ENCODE peak calls at places on chromosomes 11 and 22, in ten cellular contexts. C is heart left ventricle; N is HCT116; D is CD4-positive, alpha-beta memory T cell; P is trophoblast cell; X is CD8-positive, alpha-beta memory T cell; I is body of pancreas; A is fibroblast of lung; O is colonic mucosa; S is CD4-positive, CD25-positive, alpha-beta regulatory T cell. V is an unnamed sample.
A peak's percentile ranks its signal among the peaks of the same experiment; 100 is the strongest.

GRCh38 chr11:127345819-127346459 is 345.4 kb upstream of the KIRREL3 start:
- DNase-seq in A (peak; percentile 10), N (no peak), P (peak; percentile 70), S (peak; percentile 14), D (no peak), X (no peak), O (no peak), C (peak; percentile 19), I (peak; percentile 21), V (no peak)

GRCh38 chr11:20541503-20541902 is 57.9 kb upstream of the SLC6A5 start:
- DNase-seq in P (no peak), O (no peak), A (no peak), D (no peak), I (no peak), C (no peak), X (no peak), N (no peak), S (no peak), V (no peak)

GRCh38 chr11:68610452-68611116 is 73.8 kb upstream of the GAL start:
- DNase-seq in P (no peak), X (no peak), N (no peak), S (no peak), D (no peak), I (no peak), A (no peak), C (no peak), O (no peak), V (no peak)

GRCh38 chr22:17891427-17892167 is 117.3 kb upstream of the BID start:
- DNase-seq in S (no peak), X (no peak), D (no peak), A (no peak), N (no peak), C (peak; percentile 61), P (no peak), O (peak; percentile 86), I (peak; percentile 31), V (no peak)

GRCh38 chr11:11261629-11262028 is 91.4 kb downstream of the CSNK2A3 start:
- DNase-seq in P (no peak), A (no peak), C (no peak), X (no peak), D (no peak), N (no peak), O (no peak), S (no peak), I (no peak), V (no peak)

GRCh38 chr11:73314121-73314948 is 6.3 kb downstream of the ARHGEF17 start:
- DNase-seq in S (no peak), I (no peak), C (peak; percentile 69), X (no peak), D (no peak), A (peak; percentile 80), N (no peak), P (peak; percentile 98), O (no peak), V (no peak)

GRCh38 chr11:14357843-14358728 is 897 bp downstream of the RRAS2 start:
- DNase-seq in O (peak; percentile 70), N (peak; percentile 37), S (peak; percentile 50), A (peak; percentile 74), X (peak; percentile 27), P (peak; percentile 83), I (peak; percentile 73), D (peak; percentile 38), C (peak; percentile 50), V (peak; percentile 9)

GRCh38 chr11:126317681-126318641 is 14.1 kb downstream of the DCPS start:
- DNase-seq in P (no peak), A (peak; percentile 91), I (peak; percentile 37), O (peak; percentile 46), N (no peak), D (no peak), X (no peak), C (peak; percentile 83), S (peak; percentile 36), V (no peak)

GRCh38 chr22:44758354-44758969 is 6.1 kb downstream of the ARHGAP8 start:
- DNase-seq in C (no peak), X (no peak), D (no peak), O (peak; percentile 30), P (no peak), N (no peak), I (no peak), S (no peak), A (peak; percentile 68), V (no peak)

GRCh38 chr11:74123008-74123448 is 47.8 kb downstream of the C2CD3 start:
- DNase-seq in I (no peak), O (no peak), D (no peak), X (no peak), C (no peak), A (peak; percentile 37), P (peak; percentile 33), N (no peak), S (no peak), V (no peak)

GRCh38 chr11:128890543-128891409 is at the start of gene KCNJ5:
- DNase-seq in N (no peak), I (peak; percentile 61), D (no peak), P (peak; percentile 18), X (no peak), C (peak; percentile 45), O (peak; percentile 38), A (no peak), S (no peak), V (no peak)

GRCh38 chr11:64358907-64359711 is at the start of gene RPS6KA4:
- DNase-seq in I (peak; percentile 68), O (peak; percentile 61), A (peak; percentile 64), S (peak; percentile 66), N (no peak), P (peak; percentile 91), C (peak; percentile 74), D (peak; percentile 53), X (peak; percentile 43), V (peak; percentile 41)

GRCh38 chr11:15589070-15589626 is 474.4 kb downstream of the INSC start:
- DNase-seq in N (no peak), I (no peak), D (no peak), O (no peak), X (no peak), C (no peak), A (no peak), S (no peak), P (no peak), V (no peak)

GRCh38 chr22:35467788-35468187 is 67.8 kb downstream of the MCM5 start:
- DNase-seq in A (peak; percentile 32), O (peak; percentile 76), I (peak; percentile 60), N (no peak), X (no peak), D (no peak), S (no peak), P (no peak), C (peak; percentile 74), V (no peak)

GRCh38 chr22:48106715-48107259 is 1344.3 kb downstream of the TBC1D22A start:
- DNase-seq in D (no peak), X (no peak), S (no peak), I (no peak), A (no peak), O (no peak), C (no peak), P (no peak), N (no peak), V (no peak)

GRCh38 chr11:104549019-104549418 is 349.2 kb downstream of the CASP12 start:
- DNase-seq in P (peak; percentile 14), D (no peak), O (no peak), C (no peak), X (no peak), S (no peak), N (no peak), A (no peak), I (no peak), V (no peak)

GRCh38 chr11:44944853-44945235 is 5.8 kb downstream of the TP53I11 start:
- DNase-seq in X (no peak), O (no peak), D (no peak), A (no peak), I (no peak), C (no peak), P (no peak), N (no peak), S (no peak), V (no peak)

GRCh38 chr11:31412946-31413345 is 43.3 kb downstream of the DNAJC24 start:
- DNase-seq in P (peak; percentile 59), X (no peak), O (no peak), N (no peak), S (no peak), I (no peak), A (peak; percentile 82), D (no peak), C (no peak), V (no peak)

DNA sequence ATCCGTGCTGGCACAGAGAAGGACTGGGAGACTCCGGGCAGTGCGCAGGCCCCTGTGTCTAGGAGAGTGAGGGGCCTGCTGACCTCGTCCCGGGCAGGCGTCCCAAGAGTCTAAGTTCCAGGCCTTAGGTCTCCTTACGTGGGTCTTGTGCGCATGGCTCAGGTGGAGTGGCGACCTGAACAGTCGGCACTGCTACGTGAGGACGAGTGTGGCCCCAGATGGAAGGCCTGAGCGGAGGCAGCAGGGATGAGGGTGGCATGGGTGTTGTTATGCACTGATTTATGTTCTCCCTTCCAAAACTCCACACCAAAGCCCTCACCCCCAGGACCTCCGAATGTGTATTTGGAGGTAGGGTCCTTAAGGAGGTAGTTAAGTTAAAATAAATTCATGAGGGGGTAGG is 20.7 kb upstream of the SEPTIN5 start:
- DNase-seq in I (no peak), N (no peak), X (no peak), O (no peak), A (no peak), D (no peak), P (no peak), S (no peak), C (peak; percentile 6), V (no peak)
- H3K9me3 ChIP-seq in I (no peaks in the 10 kb centered on the region), N (no peaks in the 10 kb centered on the region), X (no peaks in the 10 kb centered on the region), O (no peaks in the 10 kb centered on the region), A (no peaks in the 10 kb centered on the region), D (no peaks in the 10 kb centered on the region), P (no peaks in the 10 kb centered on the region), S (no peaks in the 10 kb centered on the region), C (no peaks in the 10 kb centered on the region), V (no peaks in the 10 kb centered on the region)

DNA sequence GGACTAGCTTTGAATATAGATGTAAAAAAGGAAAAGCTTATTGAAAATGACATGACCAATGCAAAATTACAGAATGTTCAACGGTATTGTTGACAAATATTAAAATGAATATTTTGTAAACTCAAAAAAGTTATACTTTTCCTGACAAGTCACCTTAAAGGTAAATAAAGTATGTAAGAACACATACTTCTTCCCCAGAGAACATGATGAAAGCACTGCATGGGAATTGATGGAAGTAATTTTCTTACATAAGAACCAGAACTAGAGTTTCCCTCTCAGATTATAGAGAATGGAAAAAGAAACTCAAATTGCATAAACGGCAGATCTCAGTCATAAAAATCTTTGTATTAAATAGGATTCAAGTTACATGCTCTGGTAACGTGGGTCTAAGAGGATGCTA is at the start of gene OR4P4:
- DNase-seq in P (no peak), C (no peak), A (no peak), D (no peak), S (no peak), I (no peak), X (no peak), N (no peak), O (no peak), V (no peak)
- H3K9me3 ChIP-seq in P (no peaks in the 10 kb centered on the region), C (no peaks in the 10 kb centered on the region), A (no peaks in the 10 kb centered on the region), D (no peaks in the 10 kb centered on the region), S (peaks cover 7% of the 10 kb centered on the region), I (no peaks in the 10 kb centered on the region), X (no peaks in the 10 kb centered on the region), N (peaks cover 23% of the 10 kb centered on the region), O (no peaks in the 10 kb centered on the region), V (no peaks in the 10 kb centered on the region)

GRCh38 chr22:23181763-23182288 is 1.5 kb downstream of the BCR start:
- DNase-seq in A (no peak), O (no peak), I (no peak), D (no peak), P (no peak), N (no peak), S (peak; percentile 15), C (no peak), X (no peak), V (no peak)
- H3K9me3 ChIP-seq in A (no peaks in the 10 kb centered on the region), O (no peaks in the 10 kb centered on the region), I (no peaks in the 10 kb centered on the region), D (no peaks in the 10 kb centered on the region), P (peaks cover 5% of the 10 kb centered on the region), N (peaks cover 3% of the 10 kb centered on the region), S (no peaks in the 10 kb centered on the region), C (peaks cover under 1% of the 10 kb centered on the region), X (no peaks in the 10 kb centered on the region), V (no peaks in the 10 kb centered on the region)

GRCh38 chr11:42345933-42346332 is 886.5 kb upstream of the LRRC4C start:
- DNase-seq in X (no peak), D (no peak), P (no peak), I (no peak), N (no peak), S (no peak), A (no peak), C (no peak), O (no peak), V (no peak)
- H3K9me3 ChIP-seq in X (no peaks in the 10 kb centered on the region), D (no peaks in the 10 kb centered on the region), P (peaks cover 2% of the 10 kb centered on the region), I (no peaks in the 10 kb centered on the region), N (peaks cover 9% of the 10 kb centered on the region), S (no peaks in the 10 kb centered on the region), A (no peaks in the 10 kb centered on the region), C (no peaks in the 10 kb centered on the region), O (no peaks in the 10 kb centered on the region), V (no peaks in the 10 kb centered on the region)